ENCODE peak calls at places on chromosomes 13 and 19, in five cellular contexts. R is T-helper 1 cell; N is activated naive CD4-positive, alpha-beta T cell treated with Interleukin-2 at 50 U/mL for 16 hours; Q is tibial artery; H is psoas muscle. J is an unnamed sample.

GRCh38 chr19:51293571-51294210 is 17.8 kb upstream of the IGLON5 start:
- DNase-seq in Q (no peak), H (no peak), N (no peak), R (no peak), J (no peak)

GRCh38 chr13:42594577-42595571 is 20.9 kb downstream of the TNFSF11 start:
- DNase-seq in N (peak), H (no peak), R (peak), Q (no peak), J (no peak)

GRCh38 chr13:25168800-25169199 is 3.3 kb downstream of the AMER2 start:
- DNase-seq in R (no peak), H (no peak), Q (no peak), N (no peak), J (no peak)

GRCh38 chr19:56554272-56554869 is 12.9 kb upstream of the ZNF470 start:
- DNase-seq in H (no peak), Q (no peak), N (no peak), R (no peak), J (no peak)

GRCh38 chr19:55146078-55146647 is 2.8 kb downstream of the TNNT1 start:
- DNase-seq in Q (no peak), R (peak), N (no peak), H (no peak), J (no peak)

GRCh38 chr19:6110360-6110977 is at the start of gene RFX2:
- DNase-seq in Q (peak), N (peak), H (peak), R (peak), J (peak)

GRCh38 chr19:6250024-6250605 is 29.7 kb downstream of the MLLT1 start:
- DNase-seq in Q (no peak), R (no peak), N (no peak), H (no peak), J (no peak)

GRCh38 chr13:45162821-45163220 is 38.0 kb downstream of the KCTD4 start:
- DNase-seq in H (no peak), Q (no peak), R (no peak), N (no peak), J (no peak)

GRCh38 chr19:38831142-38831605 is 420 bp downstream of the ECH1 start:
- DNase-seq in H (peak), N (no peak), R (no peak), Q (peak), J (peak)

GRCh38 chr19:48989701-48990291 is 3.3 kb downstream of the GYS1 start:
- DNase-seq in N (no peak), Q (no peak), H (peak), R (no peak), J (peak)

GRCh38 chr13:29170451-29171082 is 350.4 kb downstream of the MTUS2 start:
- DNase-seq in R (no peak), N (no peak), Q (no peak), H (no peak), J (no peak)

GRCh38 chr19:2529473-2529918 is 53.6 kb downstream of the GADD45B start:
- DNase-seq in Q (no peak), H (peak), R (no peak), N (no peak), J (no peak)

GRCh38 chr13:29847501-29847983 is 2.9 kb downstream of the UBL3 start:
- DNase-seq in Q (no peak), N (no peak), R (peak), H (no peak), J (no peak)

GRCh38 chr13:47499358-47500150 is 501.5 kb downstream of the SUCLA2 start:
- DNase-seq in N (no peak), H (no peak), Q (no peak), R (no peak), J (no peak)

GRCh38 chr19:50877338-50877737 is 4.1 kb downstream of the KLK2 start:
- DNase-seq in Q (no peak), R (no peak), N (no peak), H (no peak), J (no peak)